ENCODE peak calls at places on chromosomes 13 and 19, in five cellular contexts. One of them, this sample, is unnamed.
A peak's percentile ranks its signal among the peaks of the same experiment; 100 is the strongest.

GRCh38 chr19:43766755-43767043 is 11.9 kb upstream of the SMG9 start:
- DNase-seq in SK-N-SH: no peak
- DNase-seq in nephron progenitor cell: no peak
- DNase-seq in gastrocnemius medialis: no peak
- DNase-seq in activated B cell treated with CpG ODN at 0.5 μM for 24 hours: no peak
- DNase-seq in this sample: no peak

GRCh38 chr19:16216744-16217670 is 19.3 kb downstream of the AP1M1 start:
- DNase-seq in SK-N-SH: peak; percentile 7
- DNase-seq in nephron progenitor cell: no peak
- DNase-seq in gastrocnemius medialis: no peak
- DNase-seq in activated B cell treated with CpG ODN at 0.5 μM for 24 hours: no peak
- DNase-seq in this sample: no peak

GRCh38 chr13:106537521-106537920 is 2.1 kb upstream of the EFNB2 start:
- DNase-seq in SK-N-SH: no peak
- DNase-seq in nephron progenitor cell: no peak
- DNase-seq in gastrocnemius medialis: no peak
- DNase-seq in activated B cell treated with CpG ODN at 0.5 μM for 24 hours: no peak
- DNase-seq in this sample: no peak

GRCh38 chr13:66853559-66853958 is 376.6 kb downstream of the PCDH9 start:
- DNase-seq in SK-N-SH: no peak
- DNase-seq in nephron progenitor cell: no peak
- DNase-seq in gastrocnemius medialis: no peak
- DNase-seq in activated B cell treated with CpG ODN at 0.5 μM for 24 hours: no peak
- DNase-seq in this sample: no peak

GRCh38 chr19:43789029-43789428 is 8.3 kb upstream of the KCNN4 start:
- DNase-seq in SK-N-SH: no peak
- DNase-seq in nephron progenitor cell: peak; percentile 60
- DNase-seq in gastrocnemius medialis: no peak
- DNase-seq in activated B cell treated with CpG ODN at 0.5 μM for 24 hours: no peak
- DNase-seq in this sample: no peak

GRCh38 chr13:27170521-27171243 is 929 bp downstream of the USP12 start:
- DNase-seq in SK-N-SH: no peak
- DNase-seq in nephron progenitor cell: peak; percentile 82
- DNase-seq in gastrocnemius medialis: peak; percentile 37
- DNase-seq in activated B cell treated with CpG ODN at 0.5 μM for 24 hours: peak; percentile 43
- DNase-seq in this sample: peak; percentile 34

GRCh38 chr19:45492627-45493470 is 4.0 kb downstream of the RTN2 start:
- DNase-seq in SK-N-SH: peak; percentile 28
- DNase-seq in nephron progenitor cell: peak; percentile 61
- DNase-seq in gastrocnemius medialis: peak; percentile 91
- DNase-seq in activated B cell treated with CpG ODN at 0.5 μM for 24 hours: no peak
- DNase-seq in this sample: no peak

GRCh38 chr19:34109596-34109995 is 62.7 kb upstream of the LSM14A start:
- DNase-seq in SK-N-SH: no peak
- DNase-seq in nephron progenitor cell: no peak
- DNase-seq in gastrocnemius medialis: no peak
- DNase-seq in activated B cell treated with CpG ODN at 0.5 μM for 24 hours: no peak
- DNase-seq in this sample: no peak

GRCh38 chr13:21231426-21231945 is 55.0 kb downstream of the MRPL57 start:
- DNase-seq in SK-N-SH: peak; percentile 27
- DNase-seq in nephron progenitor cell: no peak
- DNase-seq in gastrocnemius medialis: no peak
- DNase-seq in activated B cell treated with CpG ODN at 0.5 μM for 24 hours: no peak
- DNase-seq in this sample: no peak

GRCh38 chr13:45954861-45955595 is 97.5 kb downstream of the ZC3H13 start:
- DNase-seq in SK-N-SH: no peak
- DNase-seq in nephron progenitor cell: no peak
- DNase-seq in gastrocnemius medialis: no peak
- DNase-seq in activated B cell treated with CpG ODN at 0.5 μM for 24 hours: no peak
- DNase-seq in this sample: no peak

GRCh38 chr19:38194061-38194701 is 29.8 kb downstream of the DPF1 start:
- DNase-seq in SK-N-SH: no peak
- DNase-seq in nephron progenitor cell: no peak
- DNase-seq in gastrocnemius medialis: no peak
- DNase-seq in activated B cell treated with CpG ODN at 0.5 μM for 24 hours: no peak
- DNase-seq in this sample: no peak

GRCh38 chr19:1767464-1767933 is 14.2 kb downstream of the ONECUT3 start:
- DNase-seq in SK-N-SH: peak; percentile 96
- DNase-seq in nephron progenitor cell: peak; percentile 84
- DNase-seq in gastrocnemius medialis: no peak
- DNase-seq in activated B cell treated with CpG ODN at 0.5 μM for 24 hours: peak; percentile 74
- DNase-seq in this sample: peak; percentile 69

GRCh38 chr13:45541806-45542205 is 73.7 kb downstream of the ERICH6B start:
- DNase-seq in SK-N-SH: no peak
- DNase-seq in nephron progenitor cell: no peak
- DNase-seq in gastrocnemius medialis: no peak
- DNase-seq in activated B cell treated with CpG ODN at 0.5 μM for 24 hours: no peak
- DNase-seq in this sample: no peak

GRCh38 chr13:31072041-31072440 is 89.7 kb downstream of the HSPH1 start:
- DNase-seq in SK-N-SH: no peak
- DNase-seq in nephron progenitor cell: no peak
- DNase-seq in gastrocnemius medialis: no peak
- DNase-seq in activated B cell treated with CpG ODN at 0.5 μM for 24 hours: no peak
- DNase-seq in this sample: no peak

GRCh38 chr13:39037410-39037879 is 444 bp downstream of the PROSER1 start:
- DNase-seq in SK-N-SH: no peak
- DNase-seq in nephron progenitor cell: no peak
- DNase-seq in gastrocnemius medialis: no peak
- DNase-seq in activated B cell treated with CpG ODN at 0.5 μM for 24 hours: no peak
- DNase-seq in this sample: no peak

GRCh38 chr13:43136940-43137574 is 113.7 kb downstream of the DNAJC15 start:
- DNase-seq in SK-N-SH: peak; percentile 44
- DNase-seq in nephron progenitor cell: no peak
- DNase-seq in gastrocnemius medialis: no peak
- DNase-seq in activated B cell treated with CpG ODN at 0.5 μM for 24 hours: no peak
- DNase-seq in this sample: no peak

GRCh38 chr13:43008591-43008990 is 14.8 kb upstream of the DNAJC15 start:
- DNase-seq in SK-N-SH: no peak
- DNase-seq in nephron progenitor cell: no peak
- DNase-seq in gastrocnemius medialis: no peak
- DNase-seq in activated B cell treated with CpG ODN at 0.5 μM for 24 hours: no peak
- DNase-seq in this sample: no peak

GRCh38 chr13:112957295-112957677 is 11.7 kb upstream of the MCF2L start:
- DNase-seq in SK-N-SH: no peak
- DNase-seq in nephron progenitor cell: no peak
- DNase-seq in gastrocnemius medialis: no peak
- DNase-seq in activated B cell treated with CpG ODN at 0.5 μM for 24 hours: no peak
- DNase-seq in this sample: no peak

DNA sequence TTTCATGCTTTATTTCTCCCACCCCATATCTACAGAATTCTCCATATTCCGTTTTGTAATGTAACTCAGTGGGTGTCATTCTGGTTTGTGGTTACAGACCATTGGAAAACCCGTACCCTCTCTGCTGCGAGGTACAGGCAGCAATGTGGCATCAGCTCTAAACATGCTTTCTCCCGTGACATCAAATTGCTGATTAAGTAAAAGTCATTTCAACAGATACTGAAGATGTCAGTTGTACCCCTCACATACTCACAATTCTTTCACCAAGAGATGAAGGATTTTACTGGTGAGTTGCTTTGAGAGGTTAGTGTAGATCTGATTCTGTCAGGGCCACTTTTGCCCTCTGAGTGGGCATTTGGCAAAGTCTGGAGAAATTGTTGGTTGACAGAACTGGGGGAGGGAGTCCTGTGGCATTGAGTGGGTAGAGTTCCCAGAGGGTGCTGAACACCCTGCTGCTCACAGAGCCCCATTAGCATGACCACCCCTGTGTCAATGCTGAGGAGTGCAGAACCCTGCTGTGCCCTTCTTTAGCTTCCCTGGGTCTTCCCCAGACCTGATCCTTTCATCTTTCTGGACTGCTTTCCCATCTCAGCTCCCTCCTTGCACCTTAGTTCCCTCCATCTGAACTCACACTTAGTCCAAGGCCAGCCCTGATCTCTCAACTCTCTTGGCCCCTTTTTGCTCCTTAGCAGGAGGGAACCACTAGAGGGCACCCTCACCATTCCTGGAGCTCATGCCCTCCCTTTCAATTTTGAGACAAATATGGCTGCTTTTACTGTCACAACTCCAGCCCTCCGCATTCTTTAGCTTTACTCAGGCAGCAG is 39.9 kb upstream of the CEACAM8 start:
- DNase-seq in SK-N-SH: peak; percentile 38
- DNase-seq in nephron progenitor cell: no peak
- DNase-seq in gastrocnemius medialis: no peak
- DNase-seq in activated B cell treated with CpG ODN at 0.5 μM for 24 hours: no peak
- DNase-seq in this sample: no peak
- TF ChIP-seq CTCF in SK-N-SH: peak; percentile 65
- TF ChIP-seq CTCF in nephron progenitor cell: no peak
- TF ChIP-seq CTCF in gastrocnemius medialis: no peak
- TF ChIP-seq CTCF in activated B cell treated with CpG ODN at 0.5 μM for 24 hours: no peak
- TF ChIP-seq CTCF in this sample: peak; percentile 66

DNA sequence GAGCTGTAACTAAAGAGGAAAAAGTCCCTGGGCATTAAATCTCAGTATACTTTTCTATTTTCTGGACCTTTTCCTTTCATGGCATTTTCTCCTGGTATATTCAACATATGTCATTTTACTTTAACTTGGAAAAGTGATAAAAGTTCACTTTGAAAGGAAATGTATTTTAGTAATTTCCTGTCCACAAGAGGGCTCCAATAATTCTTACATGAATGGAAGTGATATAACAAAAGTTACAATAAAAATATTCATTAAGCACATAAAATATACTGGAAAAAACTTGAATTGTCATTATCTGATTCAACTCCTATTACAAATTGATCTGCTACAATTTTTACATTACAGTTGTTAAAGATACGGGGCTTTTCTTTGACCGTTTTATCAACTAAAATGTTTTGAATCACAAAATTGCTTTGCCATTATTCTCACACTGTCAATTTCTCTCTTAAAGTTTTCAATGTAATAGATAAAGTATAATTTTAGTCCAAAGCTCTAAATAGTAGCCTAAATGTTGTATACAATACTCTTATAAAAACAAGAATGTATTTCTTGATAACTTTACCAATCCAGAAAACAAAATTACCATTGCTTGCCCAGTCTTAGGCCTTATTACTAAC is 4.9 kb downstream of the UBL3 start:
- DNase-seq in SK-N-SH: no peak
- DNase-seq in nephron progenitor cell: no peak
- DNase-seq in gastrocnemius medialis: no peak
- DNase-seq in activated B cell treated with CpG ODN at 0.5 μM for 24 hours: no peak
- DNase-seq in this sample: no peak
- TF ChIP-seq CTCF in SK-N-SH: peak; percentile 67
- TF ChIP-seq CTCF in nephron progenitor cell: no peak
- TF ChIP-seq CTCF in gastrocnemius medialis: no peak
- TF ChIP-seq CTCF in activated B cell treated with CpG ODN at 0.5 μM for 24 hours: no peak
- TF ChIP-seq CTCF in this sample: peak; percentile 22

GRCh38 chr19:18518639-18519038 is 3.2 kb downstream of the ELL start:
- DNase-seq in SK-N-SH: no peak
- DNase-seq in nephron progenitor cell: no peak
- DNase-seq in gastrocnemius medialis: no peak
- DNase-seq in activated B cell treated with CpG ODN at 0.5 μM for 24 hours: no peak
- DNase-seq in this sample: no peak

GRCh38 chr19:18513868-18514267 is 8.0 kb downstream of the ELL start:
- DNase-seq in SK-N-SH: peak; percentile 79
- DNase-seq in nephron progenitor cell: no peak
- DNase-seq in gastrocnemius medialis: peak; percentile 73
- DNase-seq in activated B cell treated with CpG ODN at 0.5 μM for 24 hours: no peak
- DNase-seq in this sample: no peak

GRCh38 chr19:18515959-18516358 is 5.9 kb downstream of the ELL start:
- DNase-seq in SK-N-SH: no peak
- DNase-seq in nephron progenitor cell: no peak
- DNase-seq in gastrocnemius medialis: no peak
- DNase-seq in activated B cell treated with CpG ODN at 0.5 μM for 24 hours: no peak
- DNase-seq in this sample: no peak

GRCh38 chr19:18517606-18518005 is 4.3 kb downstream of the ELL start:
- DNase-seq in SK-N-SH: no peak
- DNase-seq in nephron progenitor cell: no peak
- DNase-seq in gastrocnemius medialis: no peak
- DNase-seq in activated B cell treated with CpG ODN at 0.5 μM for 24 hours: no peak
- DNase-seq in this sample: no peak

DNA sequence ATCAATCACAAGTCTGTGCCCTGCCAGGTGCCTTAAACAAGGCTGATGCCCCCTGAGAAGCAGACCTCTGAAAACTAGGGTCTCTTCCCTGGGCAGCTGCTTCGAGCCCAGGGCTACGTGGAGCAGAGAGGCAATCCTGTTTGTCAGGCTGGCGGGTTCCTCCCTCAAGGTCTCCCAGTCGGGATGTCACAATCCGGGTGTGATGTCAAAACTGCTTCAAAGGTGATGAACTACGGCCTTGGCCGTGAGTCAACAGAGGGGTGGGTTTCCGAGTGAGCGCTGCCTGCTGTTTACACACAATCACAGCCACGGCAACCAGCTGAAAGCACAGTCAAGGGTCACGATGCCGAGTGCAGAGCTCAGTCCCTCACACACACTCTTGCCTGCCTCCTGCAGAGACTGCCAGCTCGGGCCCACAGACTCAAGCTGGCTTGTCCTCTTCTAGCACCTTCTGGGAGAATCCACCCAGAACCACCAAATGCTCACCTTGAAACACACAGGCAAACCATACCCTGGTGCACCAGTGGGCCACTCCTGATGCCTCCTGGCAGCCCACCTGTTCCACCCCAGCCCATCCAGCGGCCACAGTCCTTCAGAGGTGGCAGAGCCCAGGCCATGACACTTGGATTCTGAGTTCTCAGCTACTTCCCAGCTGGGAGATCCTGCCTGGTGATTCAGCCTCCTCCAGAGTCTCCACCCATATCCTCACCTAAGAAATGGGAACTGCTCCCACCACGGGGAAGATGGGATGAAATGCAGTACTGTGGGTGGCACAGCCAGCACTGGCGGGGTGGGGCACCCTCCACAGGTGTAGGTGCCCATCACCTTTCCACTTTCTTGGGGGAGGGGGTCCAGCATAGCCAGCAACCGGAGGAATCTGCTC is 6.8 kb downstream of the ELL start:
- DNase-seq in SK-N-SH: no peak
- DNase-seq in nephron progenitor cell: no peak
- DNase-seq in gastrocnemius medialis: peak; percentile 66
- DNase-seq in activated B cell treated with CpG ODN at 0.5 μM for 24 hours: no peak
- DNase-seq in this sample: no peak
- TF ChIP-seq CTCF in SK-N-SH: no peak
- TF ChIP-seq CTCF in nephron progenitor cell: no peak
- TF ChIP-seq CTCF in gastrocnemius medialis: no peak
- TF ChIP-seq CTCF in activated B cell treated with CpG ODN at 0.5 μM for 24 hours: no peak
- TF ChIP-seq CTCF in this sample: no peak

GRCh38 chr13:51733656-51734334 is 70.2 kb downstream of the DHRS12 start:
- DNase-seq in SK-N-SH: no peak
- DNase-seq in nephron progenitor cell: no peak
- DNase-seq in gastrocnemius medialis: peak; percentile 28
- DNase-seq in activated B cell treated with CpG ODN at 0.5 μM for 24 hours: no peak
- DNase-seq in this sample: no peak
- TF ChIP-seq CTCF in SK-N-SH: peak; percentile 10
- TF ChIP-seq CTCF in nephron progenitor cell: no peak
- TF ChIP-seq CTCF in gastrocnemius medialis: no peak
- TF ChIP-seq CTCF in activated B cell treated with CpG ODN at 0.5 μM for 24 hours: no peak
- TF ChIP-seq CTCF in this sample: no peak

GRCh38 chr13:41032646-41033396 is 13.7 kb upstream of the ELF1 start:
- DNase-seq in SK-N-SH: no peak
- DNase-seq in nephron progenitor cell: no peak
- DNase-seq in gastrocnemius medialis: no peak
- DNase-seq in activated B cell treated with CpG ODN at 0.5 μM for 24 hours: no peak
- DNase-seq in this sample: no peak
- TF ChIP-seq CTCF in SK-N-SH: no peak
- TF ChIP-seq CTCF in nephron progenitor cell: no peak
- TF ChIP-seq CTCF in gastrocnemius medialis: no peak
- TF ChIP-seq CTCF in activated B cell treated with CpG ODN at 0.5 μM for 24 hours: no peak
- TF ChIP-seq CTCF in this sample: no peak

This sample was measured in natural killer cell.